ENCODE peak calls at places on chromosomes 7 and 10, in ten cellular contexts. B, G, L, R, O, S, W, X, Y and J are unnamed samples.

GRCh38 chr7:4742852-4743251 is 32.6 kb upstream of the AP5Z1 start:
- DNase-seq in B (no peak), G (no peak), L (no peak), R (peak; percentile 25), O (no peak), S (no peak), W (no peak), X (no peak), Y (no peak), J (no peak)

GRCh38 chr10:63115732-63116383 is 17.3 kb upstream of the NRBF2 start:
- DNase-seq in B (no peak), G (peak; percentile 38), L (peak; percentile 71), R (peak; percentile 75), O (no peak), S (no peak), W (peak; percentile 79), X (no peak), Y (no peak), J (peak; percentile 83)

GRCh38 chr7:148182264-148182663 is 408.3 kb upstream of the C7orf33 start:
- DNase-seq in B (no peak), G (no peak), L (no peak), R (no peak), O (no peak), S (no peak), W (no peak), X (no peak), Y (no peak), J (no peak)

GRCh38 chr10:30534465-30535144 is 94.9 kb downstream of the LYZL2 start:
- DNase-seq in B (peak; percentile 58), G (peak; percentile 13), L (peak; percentile 50), R (peak; percentile 67), O (no peak), S (peak; percentile 12), W (peak; percentile 46), X (peak; percentile 77), Y (peak; percentile 37), J (no peak)

GRCh38 chr7:106418094-106418493 is 133.3 kb upstream of the NAMPT start:
- DNase-seq in B (no peak), G (no peak), L (no peak), R (peak; percentile 14), O (no peak), S (no peak), W (no peak), X (no peak), Y (no peak), J (no peak)

GRCh38 chr10:1297566-1298301 is 241.5 kb downstream of the WDR37 start:
- DNase-seq in B (no peak), G (no peak), L (no peak), R (no peak), O (no peak), S (no peak), W (no peak), X (no peak), Y (no peak), J (no peak)

GRCh38 chr7:123609883-123610239 is 8.2 kb downstream of the ASB15 start:
- DNase-seq in B (no peak), G (no peak), L (no peak), R (no peak), O (no peak), S (no peak), W (no peak), X (no peak), Y (no peak), J (no peak)

GRCh38 chr7:17021205-17021604 is 139.4 kb upstream of the AGR3 start:
- DNase-seq in B (no peak), G (no peak), L (no peak), R (peak; percentile 15), O (no peak), S (no peak), W (no peak), X (peak; percentile 40), Y (no peak), J (no peak)

GRCh38 chr10:73899401-73899780 is 11.5 kb upstream of the PLAU start:
- DNase-seq in B (no peak), G (no peak), L (peak; percentile 97), R (peak; percentile 97), O (no peak), S (no peak), W (no peak), X (no peak), Y (no peak), J (no peak)

GRCh38 chr10:99912057-99912456 is 97.7 kb downstream of the DNMBP start:
- DNase-seq in B (no peak), G (no peak), L (no peak), R (no peak), O (no peak), S (no peak), W (no peak), X (no peak), Y (no peak), J (no peak)

GRCh38 chr10:22429981-22430421 is 84.7 kb downstream of the SPAG6 start:
- DNase-seq in B (no peak), G (no peak), L (no peak), R (no peak), O (no peak), S (no peak), W (no peak), X (no peak), Y (no peak), J (no peak)

GRCh38 chr10:81953420-81953819 is 78.4 kb downstream of the NRG3 start:
- DNase-seq in B (no peak), G (no peak), L (no peak), R (no peak), O (no peak), S (no peak), W (no peak), X (no peak), Y (no peak), J (no peak)